ENCODE peak calls at places on chromosomes 2 and 18, in four cellular contexts. Q is H9; W is left cardiac atrium; D is stimulated activated naive CD8-positive, alpha-beta T cell treated with anti-CD3 and anti-CD28 coated beads, Interleukin-15, amount 100 ng/mL, for 72 hours. B is an unnamed sample.

GRCh38 chr2:170882758-170883157 is 46.3 kb upstream of the GORASP2 start:
- DNase-seq in Q (no peak), W (no peak), D (no peak), B (no peak)

GRCh38 chr2:106581755-106582430 is 94.7 kb downstream of the CD8B2 start:
- DNase-seq in Q (peak; percentile 62), W (peak; percentile 74), D (peak; percentile 64), B (peak; percentile 96)

GRCh38 chr18:60024345-60024744 is 124.5 kb downstream of the PMAIP1 start:
- DNase-seq in Q (no peak), W (no peak), D (no peak), B (no peak)

GRCh38 chr2:44745460-44745859 is 196.0 kb upstream of the SIX3 start:
- DNase-seq in Q (no peak), W (no peak), D (no peak), B (no peak)

GRCh38 chr2:219951111-219951510 is 323.7 kb downstream of the SLC4A3 start:
- DNase-seq in Q (no peak), W (no peak), D (no peak), B (no peak)

GRCh38 chr18:48073231-48073930 is 142.9 kb upstream of the SMAD2 start:
- DNase-seq in Q (no peak), W (no peak), D (no peak), B (peak; percentile 86)

GRCh38 chr2:133420748-133421147 is 147.5 kb downstream of the NCKAP5 start:
- DNase-seq in Q (no peak), W (no peak), D (no peak), B (no peak)

GRCh38 chr18:37874721-37875120 is 309.1 kb upstream of the CELF4 start:
- DNase-seq in Q (no peak), W (no peak), D (no peak), B (no peak)

GRCh38 chr18:6441201-6441600 is 26.5 kb upstream of the L3MBTL4 start:
- DNase-seq in Q (no peak), W (no peak), D (no peak), B (no peak)

GRCh38 chr18:76494181-76494540 is 881 bp downstream of the ZNF516 start:
- DNase-seq in Q (no peak), W (no peak), D (no peak), B (peak; percentile 90)

GRCh38 chr2:53911434-53912189 is 51.8 kb upstream of the GPR75 start:
- DNase-seq in Q (no peak), W (no peak), D (no peak), B (no peak)

GRCh38 chr2:150101947-150102346 is 385.5 kb downstream of the RND3 start:
- DNase-seq in Q (no peak), W (no peak), D (no peak), B (peak; percentile 15)

GRCh38 chr2:27162151-27163121 is 13.6 kb downstream of the TCF23 start:
- DNase-seq in Q (no peak), W (no peak), D (no peak), B (no peak)

GRCh38 chr2:134640494-134640893 is 78.3 kb downstream of the TMEM163 start:
- DNase-seq in Q (no peak), W (no peak), D (no peak), B (no peak)

GRCh38 chr2:200049086-200049485 is 93.7 kb downstream of the MAIP1 start:
- DNase-seq in Q (no peak), W (no peak), D (no peak), B (no peak)

B was measured in osteoblast.